ENCODE peak calls at places on chromosomes 11 and 22, in five cellular contexts. S is MV-4-11; J is CD8-positive, alpha-beta T cell; E is stimulated activated CD4-positive, alpha-beta T cell treated with anti-CD3 and anti-CD28 coated beads, Interleukin-12 subunit alpha, Interleukin-12 subunit beta, amount 100 ng/mL, for 4 hours; B is fibroblast of mammary gland. M is an unnamed sample.

GRCh38 chr11:115135936-115136335 is 368.3 kb downstream of the CADM1 start:
- DNase-seq in S (no peak), J (no peak), E (no peak), B (no peak), M (no peak)

GRCh38 chr22:38317237-38317994 is at the start of gene CSNK1E:
- DNase-seq in S (peak; percentile 27), J (peak; percentile 73), E (peak; percentile 73), B (no peak), M (peak; percentile 87)

GRCh38 chr11:16158426-16158994 is 197.8 kb downstream of the SOX6 start:
- DNase-seq in S (no peak), J (no peak), E (no peak), B (no peak), M (no peak)

GRCh38 chr22:37022483-37023337 is 3.2 kb downstream of the MPST start:
- DNase-seq in S (no peak), J (no peak), E (no peak), B (no peak), M (no peak)

GRCh38 chr11:12388171-12388570 is 10.8 kb downstream of the PARVA start:
- DNase-seq in S (no peak), J (no peak), E (no peak), B (no peak), M (no peak)

GRCh38 chr22:39574779-39575551 is 4.4 kb downstream of the CACNA1I start:
- DNase-seq in S (no peak), J (no peak), E (no peak), B (peak; percentile 93), M (peak; percentile 96)

GRCh38 chr11:118105657-118106305 is 19.0 kb upstream of the SMIM35 start:
- DNase-seq in S (no peak), J (no peak), E (no peak), B (no peak), M (no peak)

GRCh38 chr22:23970816-23971482 is 3.3 kb downstream of the DDT start:
- DNase-seq in S (no peak), J (no peak), E (no peak), B (no peak), M (no peak)

GRCh38 chr11:116384407-116384806 is 388.4 kb downstream of the BUD13 start:
- DNase-seq in S (no peak), J (no peak), E (no peak), B (no peak), M (no peak)

GRCh38 chr22:45703758-45704157 is 32.1 kb downstream of the ATXN10 start:
- DNase-seq in S (no peak), J (no peak), E (no peak), B (no peak), M (no peak)

GRCh38 chr11:125258626-125259025 is 94.1 kb downstream of the PKNOX2 start:
- DNase-seq in S (no peak), J (no peak), E (no peak), B (no peak), M (peak; percentile 39)

GRCh38 chr11:73461335-73461840 is 85.2 kb downstream of the RELT start:
- DNase-seq in S (no peak), J (no peak), E (no peak), B (peak; percentile 25), M (peak; percentile 54)

GRCh38 chr22:32829451-32829851 is 27.9 kb downstream of the TIMP3 start:
- DNase-seq in S (no peak), J (no peak), E (no peak), B (no peak), M (no peak)

GRCh38 chr22:43001271-43002197 is 13.4 kb downstream of the PACSIN2 start:
- DNase-seq in S (peak; percentile 90), J (no peak), E (no peak), B (peak; percentile 47), M (peak; percentile 68)

GRCh38 chr22:33180371-33180770 is 122.2 kb upstream of the SYN3 start:
- DNase-seq in S (no peak), J (no peak), E (no peak), B (peak; percentile 16), M (peak; percentile 38)